ENCODE peak calls at places on chromosome 17, in four cellular contexts. Q, S, J and A are unnamed samples.

GRCh38 chr17:43334744-43335400 is 63.9 kb upstream of the ARL4D start:
- DNase-seq in Q (no peak), S (no peak), J (no peak), A (no peak)

GRCh38 chr17:70047619-70048018 is 27.4 kb upstream of the KCNJ16 start:
- DNase-seq in Q (no peak), S (peak; percentile 36), J (no peak), A (no peak)

GRCh38 chr17:29838961-29839360 is 91.1 kb downstream of the SSH2 start:
- DNase-seq in Q (peak; percentile 34), S (peak; percentile 48), J (peak; percentile 44), A (no peak)

GRCh38 chr17:68182940-68183551 is 64.8 kb upstream of the AMZ2 start:
- DNase-seq in Q (no peak), S (no peak), J (no peak), A (peak; percentile 89)

GRCh38 chr17:19578545-19578944 is 44.9 kb downstream of the SLC47A1 start:
- DNase-seq in Q (peak; percentile 15), S (peak; percentile 49), J (no peak), A (no peak)

GRCh38 chr17:8841844-8842243 is 25.6 kb downstream of the PIK3R6 start:
- DNase-seq in Q (no peak), S (no peak), J (no peak), A (no peak)

GRCh38 chr17:18033442-18034099 is 5.4 kb downstream of the ATPAF2 start:
- DNase-seq in Q (peak; percentile 91), S (peak; percentile 93), J (peak; percentile 87), A (peak; percentile 68)

GRCh38 chr17:21275047-21275578 is 9.4 kb upstream of the MAP2K3 start:
- DNase-seq in Q (no peak), S (no peak), J (no peak), A (no peak)

GRCh38 chr17:71068351-71068750 is 899.0 kb downstream of the KCNJ2 start:
- DNase-seq in Q (no peak), S (peak; percentile 29), J (peak; percentile 20), A (no peak)

GRCh38 chr17:32696426-32696825 is 180.5 kb downstream of the MYO1D start:
- DNase-seq in Q (no peak), S (no peak), J (no peak), A (no peak)

GRCh38 chr17:3799181-3799627 is 1.8 kb downstream of the ITGAE start:
- DNase-seq in Q (no peak), S (no peak), J (no peak), A (no peak)

GRCh38 chr17:48718781-48719641 is 3.3 kb downstream of the PRAC1 start:
- DNase-seq in Q (no peak), S (no peak), J (no peak), A (no peak)

GRCh38 chr17:29241015-29241963 is 5.4 kb upstream of the CRYBA1 start:
- DNase-seq in Q (peak; percentile 96), S (peak; percentile 99), J (peak; percentile 98), A (no peak)

GRCh38 chr17:27281438-27281837 is 12.5 kb upstream of the WSB1 start:
- DNase-seq in Q (no peak), S (no peak), J (no peak), A (no peak)

GRCh38 chr17:21089933-21090888 is 36.6 kb upstream of the DHRS7B start:
- DNase-seq in Q (no peak), S (no peak), J (no peak), A (no peak)

GRCh38 chr17:11853321-11854151 is 143.7 kb downstream of the ZNF18 start:
- DNase-seq in Q (peak; percentile 2), S (no peak), J (no peak), A (no peak)

GRCh38 chr17:48610282-48611211 is at the start of gene HOXB7:
- DNase-seq in Q (no peak), S (peak; percentile 88), J (peak; percentile 62), A (peak; percentile 59)

GRCh38 chr17:80594666-80595269 is 50.1 kb downstream of the RPTOR start:
- DNase-seq in Q (no peak), S (peak; percentile 33), J (peak; percentile 31), A (no peak)

GRCh38 chr17:13154932-13155331 is 137.1 kb upstream of the ELAC2 start:
- DNase-seq in Q (no peak), S (peak; percentile 25), J (no peak), A (no peak)

GRCh38 chr17:64001091-64001579 is 3.0 kb downstream of the PRR29 start:
- DNase-seq in Q (no peak), S (no peak), J (no peak), A (no peak)

GRCh38 chr17:76296889-76297288 is 11.2 kb downstream of the QRICH2 start:
- DNase-seq in Q (no peak), S (no peak), J (no peak), A (no peak)

GRCh38 chr17:10756146-10756545 is 26.3 kb upstream of the TMEM220 start:
- DNase-seq in Q (no peak), S (no peak), J (no peak), A (no peak)

GRCh38 chr17:332558-333322 is 19.9 kb downstream of the RPH3AL start:
- DNase-seq in Q (peak; percentile 56), S (peak; percentile 61), J (peak; percentile 35), A (no peak)

GRCh38 chr17:41464682-41465081 is 2.5 kb downstream of the KRT32 start:
- DNase-seq in Q (peak; percentile 88), S (peak; percentile 99), J (peak; percentile 91), A (no peak)

GRCh38 chr17:68613739-68614298 is 12.7 kb upstream of the FAM20A start:
- DNase-seq in Q (peak; percentile 79), S (peak; percentile 74), J (no peak), A (no peak)

GRCh38 chr17:43524945-43525575 is 21.1 kb downstream of the ETV4 start:
- DNase-seq in Q (peak; percentile 41), S (peak; percentile 29), J (peak; percentile 27), A (no peak)

GRCh38 chr17:13222931-13223330 is 205.1 kb upstream of the ELAC2 start:
- DNase-seq in Q (no peak), S (no peak), J (no peak), A (no peak)

GRCh38 chr17:43579570-43580140 is 33.5 kb upstream of the ETV4 start:
- DNase-seq in Q (peak; percentile 76), S (peak; percentile 83), J (peak; percentile 95), A (no peak)

GRCh38 chr17:28550858-28551257 is 1.6 kb downstream of the UNC119 start:
- DNase-seq in Q (no peak), S (no peak), J (no peak), A (no peak)

GRCh38 chr17:14746784-14747575 is 446.1 kb downstream of the HS3ST3B1 start:
- DNase-seq in Q (peak; percentile 32), S (no peak), J (no peak), A (no peak)

GRCh38 chr17:81323411-81323868 is 28.3 kb upstream of the SLC38A10 start:
- DNase-seq in Q (no peak), S (peak; percentile 56), J (no peak), A (no peak)

GRCh38 chr17:62701706-62702085 is 74.2 kb downstream of the MRC2 start:
- DNase-seq in Q (no peak), S (no peak), J (no peak), A (no peak)

GRCh38 chr17:72219136-72219823 is 98.5 kb downstream of the SOX9 start:
- DNase-seq in Q (peak; percentile 21), S (peak; percentile 17), J (no peak), A (no peak)

GRCh38 chr17:50425001-50425681 is 877 bp upstream of the ACSF2 start:
- DNase-seq in Q (no peak), S (no peak), J (no peak), A (no peak)
- H3K4me1 ChIP-seq in Q (peaks cover 36% of the 10 kb centered on the region), S (peaks cover 23% of the 10 kb centered on the region), J (peaks cover 27% of the 10 kb centered on the region), A (peaks cover 40% of the 10 kb centered on the region)

GRCh38 chr17:40068917-40069750 is 6.4 kb downstream of the THRA start:
- DNase-seq in Q (peak; percentile 91), S (peak; percentile 94), J (peak; percentile 84), A (peak; percentile 74)

GRCh38 chr17:40068129-40068581 is 5.4 kb downstream of the THRA start:
- DNase-seq in Q (no peak), S (peak; percentile 55), J (no peak), A (no peak)

GRCh38 chr17:40067710-40068109 is 4.9 kb downstream of the THRA start:
- DNase-seq in Q (no peak), S (no peak), J (no peak), A (no peak)

GRCh38 chr17:40069751-40070643 is 7.2 kb downstream of the THRA start:
- DNase-seq in Q (peak; percentile 44), S (peak; percentile 74), J (peak; percentile 46), A (peak; percentile 74)

GRCh38 chr17:40068584-40068916 is 5.8 kb downstream of the THRA start:
- DNase-seq in Q (no peak), S (no peak), J (no peak), A (no peak)
- H3K4me3 ChIP-seq in Q (no peak overlapping the region), S (peak overlapping the region; percentile 75), J (peak overlapping the region; percentile 23), A (peak overlapping the region; percentile 68)

DNA sequence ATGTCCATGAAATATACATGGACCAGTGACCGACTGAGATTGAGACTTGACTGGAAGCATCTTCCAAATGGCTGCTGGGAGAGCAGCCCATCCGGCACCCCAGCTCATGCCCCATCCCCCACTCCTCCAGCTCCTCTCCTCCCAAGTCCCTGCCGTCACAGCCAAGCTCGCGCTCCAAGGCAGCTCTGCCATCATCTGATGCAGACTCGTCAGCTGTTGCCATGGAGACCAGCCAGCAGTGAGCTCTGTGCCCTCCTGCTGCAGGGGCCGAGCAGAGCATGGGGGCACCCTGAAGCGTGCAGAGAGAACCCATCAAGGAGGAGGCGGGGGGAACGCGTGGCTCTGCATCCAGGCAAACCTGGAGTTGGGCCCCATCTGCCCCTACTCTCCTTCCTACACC is 74.5 kb upstream of the TNRC6C start:
- DNase-seq in Q (peak; percentile 29), S (peak; percentile 35), J (peak; percentile 5), A (no peak)
- H3K4me1 ChIP-seq in Q (peaks cover 8% of the 10 kb centered on the region), S (peaks cover 12% of the 10 kb centered on the region), J (no peaks in the 10 kb centered on the region), A (peaks cover 82% of the 10 kb centered on the region)

DNA sequence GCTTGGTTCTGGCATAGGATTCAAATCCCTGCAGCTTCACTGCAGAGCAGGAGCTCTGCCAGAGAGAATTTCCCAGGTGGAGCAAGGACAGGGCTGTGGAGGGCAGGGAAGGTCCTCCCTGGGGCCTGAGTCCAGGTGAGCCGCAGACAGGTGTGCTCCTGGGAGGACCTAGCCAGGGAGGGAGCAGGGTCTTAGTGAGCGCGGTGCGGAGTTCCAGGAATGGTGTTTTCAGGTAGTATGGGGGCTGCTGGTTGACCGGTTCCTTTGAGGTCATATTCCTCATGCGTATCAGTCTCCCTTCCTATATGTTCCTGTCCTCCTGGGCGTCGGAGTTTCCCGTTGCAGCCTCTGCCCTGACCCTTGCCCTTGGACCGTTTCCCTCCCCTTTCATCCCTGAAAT is 813.3 kb downstream of the KCNJ18 start:
- DNase-seq in Q (no peak), S (no peak), J (no peak), A (no peak)
- H3K4me3 ChIP-seq in Q (no peak overlapping the region), S (no peak overlapping the region), J (no peak overlapping the region), A (no peak overlapping the region)